ENCODE peak calls at places on chromosomes 1 and 21, in eight cellular contexts. M is tibial nerve; L is activated CD4-positive, CD25-positive, alpha-beta regulatory T cell; W is iPS-NIHi11; S is midbrain; C is HEK293T; Q is activated CD4-positive, alpha-beta T cell treated with anti-CD3 and anti-CD28 coated beads for 36 hours; G is Right ventricle myocardium superior. A is an unnamed sample.

GRCh38 chr1:28437260-28437923 is 67.9 kb downstream of the PHACTR4 start:
- DNase-seq in M (no peak), L (no peak), W (no peak), S (no peak), C (no peak), Q (no peak), G (no peak), A (no peak)

GRCh38 chr21:32312976-32313375 is 14.3 kb downstream of the MRAP start:
- DNase-seq in M (no peak), L (no peak), W (no peak), S (no peak), C (no peak), Q (no peak), G (no peak), A (no peak)

GRCh38 chr1:64523938-64524337 is 54.0 kb downstream of the CACHD1 start:
- DNase-seq in M (no peak), L (no peak), W (no peak), S (no peak), C (no peak), Q (no peak), G (no peak), A (no peak)

GRCh38 chr1:166479052-166479631 is 312.3 kb upstream of the FAM78B start:
- DNase-seq in M (peak), L (no peak), W (peak), S (peak), C (peak), Q (peak), G (peak), A (peak)

GRCh38 chr1:169236880-169237279 is 130.4 kb downstream of the ATP1B1 start:
- DNase-seq in M (no peak), L (no peak), W (no peak), S (no peak), C (no peak), Q (no peak), G (no peak), A (no peak)

GRCh38 chr1:198278922-198279321 is 122.1 kb downstream of the NEK7 start:
- DNase-seq in M (no peak), L (no peak), W (no peak), S (no peak), C (no peak), Q (no peak), G (no peak), A (no peak)

GRCh38 chr21:32717851-32718316 is 9.9 kb downstream of the SYNJ1 start:
- DNase-seq in M (no peak), L (no peak), W (no peak), S (no peak), C (no peak), Q (no peak), G (no peak), A (no peak)

GRCh38 chr1:110620250-110620615 is 14.1 kb upstream of the KCNA2 start:
- DNase-seq in M (no peak), L (no peak), W (no peak), S (no peak), C (no peak), Q (no peak), G (no peak), A (no peak)

GRCh38 chr1:43177691-43178090 is 5.6 kb downstream of the CFAP57 start:
- DNase-seq in M (no peak), L (no peak), W (no peak), S (no peak), C (no peak), Q (no peak), G (no peak), A (no peak)

GRCh38 chr1:113226118-113226517 is 153.1 kb downstream of the LRIG2 start:
- DNase-seq in M (no peak), L (no peak), W (no peak), S (no peak), C (no peak), Q (peak), G (peak), A (no peak)

GRCh38 chr1:8394456-8395321 is 76.8 kb downstream of the SLC45A1 start:
- DNase-seq in M (no peak), L (no peak), W (no peak), S (no peak), C (no peak), Q (peak), G (no peak), A (no peak)

GRCh38 chr1:160997323-160998038 is 23.5 kb downstream of the F11R start:
- DNase-seq in M (no peak), L (peak), W (peak), S (peak), C (peak), Q (peak), G (peak), A (peak)

GRCh38 chr1:192461684-192462083 is 113.9 kb upstream of the RGS1 start:
- DNase-seq in M (no peak), L (no peak), W (no peak), S (no peak), C (no peak), Q (no peak), G (no peak), A (no peak)

GRCh38 chr21:45109831-45110492 is 35.6 kb downstream of the ADARB1 start:
- DNase-seq in M (no peak), L (no peak), W (no peak), S (no peak), C (no peak), Q (peak), G (no peak), A (no peak)

GRCh38 chr1:38964140-38964548 is 22.5 kb upstream of the RHBDL2 start:
- DNase-seq in M (no peak), L (no peak), W (peak), S (no peak), C (peak), Q (peak), G (no peak), A (no peak)

GRCh38 chr1:13733705-13734104 is 33.7 kb downstream of the PRDM2 start:
- DNase-seq in M (no peak), L (no peak), W (no peak), S (no peak), C (no peak), Q (no peak), G (no peak), A (no peak)

GRCh38 chr1:54353959-54354358 is 52.2 kb downstream of the SSBP3 start:
- DNase-seq in M (no peak), L (no peak), W (no peak), S (no peak), C (no peak), Q (no peak), G (no peak), A (no peak)

GRCh38 chr21:25330266-25330665 is 277.0 kb downstream of the MRPL39 start:
- DNase-seq in M (no peak), L (no peak), W (no peak), S (no peak), C (no peak), Q (no peak), G (no peak), A (no peak)

GRCh38 chr1:165144757-165145397 is 211.6 kb downstream of the LMX1A start:
- DNase-seq in M (peak), L (no peak), W (peak), S (peak), C (peak), Q (peak), G (no peak), A (peak)

GRCh38 chr21:36478207-36478701 is 1.7 kb downstream of the CLDN14 start:
- DNase-seq in M (no peak), L (no peak), W (no peak), S (no peak), C (no peak), Q (peak), G (no peak), A (no peak)

GRCh38 chr1:11538886-11539285 is 59.9 kb downstream of the DISP3 start:
- DNase-seq in M (no peak), L (no peak), W (no peak), S (no peak), C (no peak), Q (no peak), G (no peak), A (no peak)

GRCh38 chr1:121522061-121522759 is 337.4 kb downstream of the SRGAP2C start:
- DNase-seq in M (no peak), L (no peak), W (no peak), S (no peak), C (no peak), Q (no peak), G (no peak), A (no peak)

GRCh38 chr1:71634159-71634558 is 553.3 kb upstream of the ZRANB2 start:
- DNase-seq in M (no peak), L (no peak), W (no peak), S (no peak), C (no peak), Q (no peak), G (no peak), A (no peak)

GRCh38 chr1:234478152-234478480 is 863 bp downstream of the TARBP1 start:
- DNase-seq in M (no peak), L (peak), W (peak), S (peak), C (peak), Q (peak), G (no peak), A (no peak)

GRCh38 chr1:58573705-58574591 is 3.1 kb downstream of the TACSTD2 start:
- DNase-seq in M (no peak), L (no peak), W (no peak), S (no peak), C (no peak), Q (peak), G (no peak), A (no peak)

GRCh38 chr1:104720701-104721100 is 971.0 kb downstream of the AMY1C start:
- DNase-seq in M (no peak), L (no peak), W (no peak), S (no peak), C (no peak), Q (no peak), G (no peak), A (no peak)

GRCh38 chr1:215603319-215603718 is 36.2 kb downstream of the KCTD3 start:
- DNase-seq in M (no peak), L (no peak), W (no peak), S (no peak), C (no peak), Q (no peak), G (no peak), A (no peak)

A was measured in neural crest cell.